ENCODE peak calls at places on chromosomes 1 and 21, in eight cellular contexts. A is stimulated activated CD8-positive, alpha-beta memory T cell treated with anti-CD3 and anti-CD28 coated beads, Interleukin-12 subunit alpha, Interleukin-12 subunit beta, amount 100 ng/mL, for 4 hours; F is activated naive CD8-positive, alpha-beta T cell treated with anti-CD3 and anti-CD28 coated beads, Interleukin-2, amount 50 U/mL, for 24 hours; J is GM13977; W is upper lobe of right lung; M is occipital lobe; L is fibroblast of pulmonary artery; B is T-helper 9 cell. I is an unnamed sample.

GRCh38 chr1:197424467-197424866 is 156.4 kb downstream of the CRB1 start:
- DNase-seq in B (no peak), A (no peak), J (no peak), W (no peak), M (no peak), F (no peak), L (no peak), I (no peak)

GRCh38 chr21:16069713-16070112 is 339.9 kb downstream of the USP25 start:
- DNase-seq in J (no peak), A (no peak), B (no peak), W (no peak), F (no peak), M (no peak), L (no peak), I (no peak)

GRCh38 chr1:32991386-32991785 is 26.8 kb upstream of the RNF19B start:
- DNase-seq in W (no peak), F (no peak), B (no peak), A (no peak), M (no peak), J (no peak), L (no peak), I (no peak)

GRCh38 chr1:44060830-44061267 is 29.6 kb upstream of the SLC6A9 start:
- DNase-seq in M (no peak), A (no peak), F (no peak), L (no peak), J (no peak), B (no peak), W (no peak), I (no peak)

GRCh38 chr1:152928671-152929070 is 18.3 kb upstream of the SPRR5 start:
- DNase-seq in B (no peak), A (no peak), J (no peak), L (no peak), M (no peak), W (no peak), F (no peak), I (no peak)

GRCh38 chr1:226714148-226714547 is 24.9 kb downstream of the ITPKB start:
- DNase-seq in L (no peak), J (no peak), M (no peak), F (no peak), B (no peak), W (no peak), A (no peak), I (no peak)

GRCh38 chr1:245671349-245671748 is 516.6 kb downstream of the KIF26B start:
- DNase-seq in W (no peak), L (no peak), J (no peak), A (no peak), F (no peak), M (no peak), B (no peak), I (no peak)

GRCh38 chr1:229165327-229165726 is 105.6 kb upstream of the RAB4A start:
- DNase-seq in L (peak; percentile 35), W (no peak), F (no peak), B (no peak), J (no peak), M (no peak), A (no peak), I (no peak)

GRCh38 chr1:28902738-28903137 is 11.6 kb upstream of the EPB41 start:
- DNase-seq in J (no peak), B (no peak), F (no peak), A (no peak), W (no peak), M (no peak), L (no peak), I (no peak)

GRCh38 chr1:247288341-247288740 is 32.5 kb downstream of the VN1R5 start:
- DNase-seq in J (no peak), B (no peak), W (no peak), L (no peak), M (no peak), F (no peak), A (no peak), I (no peak)

GRCh38 chr1:214602764-214603657 is at the start of gene CENPF:
- DNase-seq in B (peak; percentile 80), F (peak; percentile 89), M (peak; percentile 94), L (peak; percentile 99), W (peak; percentile 96), A (peak; percentile 83), J (peak; percentile 98), I (peak; percentile 97)

GRCh38 chr1:29202053-29202452 is 20.4 kb upstream of the SRSF4 start:
- DNase-seq in W (no peak), F (no peak), A (no peak), M (no peak), L (no peak), B (no peak), J (no peak), I (peak; percentile 20)